ENCODE peak calls at places on chromosomes 2 and 18, in ten cellular contexts. R is esophagus squamous epithelium, F is body of pancreas, I is gastrocnemius medialis, V is heart left ventricle, T is A549, L is stomach, H is right lobe of liver, M is tibial nerve, D is lower leg skin. A is an unnamed sample.

GRCh38 chr2:97965146-97965545 is 30.6 kb downstream of the TMEM131 start:
- DNase-seq in R (no peak), F (no peak), I (no peak), V (no peak), T (no peak), L (no peak), H (no peak), M (no peak), D (no peak), A (no peak)

GRCh38 chr2:214139630-214140284 is 271.1 kb upstream of the VWC2L start:
- DNase-seq in R (no peak), F (no peak), I (no peak), V (no peak), T (no peak), L (no peak), H (no peak), M (no peak), D (no peak), A (no peak)

GRCh38 chr2:186716899-186717811 is 23.3 kb downstream of the FAM171B start:
- DNase-seq in R (no peak), F (no peak), I (no peak), V (no peak), T (no peak), L (no peak), H (no peak), M (no peak), D (no peak), A (no peak)

GRCh38 chr2:17813742-17814458 is 2.4 kb upstream of the MSGN1 start:
- DNase-seq in R (no peak), F (no peak), I (peak), V (peak), T (no peak), L (no peak), H (no peak), M (peak), D (no peak), A (no peak)

GRCh38 chr2:216850665-216851327 is 9.1 kb downstream of the TNP1 start:
- DNase-seq in R (no peak), F (no peak), I (no peak), V (no peak), T (no peak), L (no peak), H (no peak), M (no peak), D (no peak), A (no peak)

GRCh38 chr2:45289018-45289417 is 279.8 kb upstream of the SIX2 start:
- DNase-seq in R (no peak), F (no peak), I (no peak), V (no peak), T (no peak), L (no peak), H (no peak), M (no peak), D (no peak), A (no peak)

GRCh38 chr2:118013221-118013723 is 598 bp downstream of the CCDC93 start:
- DNase-seq in R (no peak), F (peak), I (peak), V (peak), T (no peak), L (peak), H (peak), M (no peak), D (peak), A (peak)

GRCh38 chr2:101961287-101962242 is 30.2 kb upstream of the IL1R2 start:
- DNase-seq in R (peak), F (peak), I (peak), V (peak), T (no peak), L (peak), H (peak), M (peak), D (peak), A (peak)

GRCh38 chr2:237558918-237559645 is 7.3 kb upstream of the PRLH start:
- DNase-seq in R (no peak), F (no peak), I (peak), V (no peak), T (peak), L (peak), H (peak), M (peak), D (peak), A (peak)

GRCh38 chr2:182761903-182762302 is 45.8 kb downstream of the DNAJC10 start:
- DNase-seq in R (no peak), F (no peak), I (no peak), V (no peak), T (no peak), L (no peak), H (no peak), M (peak), D (no peak), A (peak)

GRCh38 chr18:60446821-60447220 is 74.2 kb upstream of the MC4R start:
- DNase-seq in R (no peak), F (no peak), I (no peak), V (no peak), T (no peak), L (no peak), H (no peak), M (no peak), D (no peak), A (no peak)

GRCh38 chr2:218129756-218130155 is 3.9 kb downstream of the CXCR2 start:
- DNase-seq in R (no peak), F (no peak), I (no peak), V (no peak), T (no peak), L (no peak), H (no peak), M (no peak), D (no peak), A (no peak)

GRCh38 chr2:155846249-155846648 is 486.3 kb downstream of the NR4A2 start:
- DNase-seq in R (no peak), F (no peak), I (no peak), V (no peak), T (no peak), L (no peak), H (no peak), M (no peak), D (no peak), A (no peak)

GRCh38 chr2:160632576-160632975 is 139.0 kb upstream of the RBMS1 start:
- DNase-seq in R (no peak), F (no peak), I (no peak), V (no peak), T (no peak), L (no peak), H (no peak), M (no peak), D (no peak), A (no peak)

GRCh38 chr2:199019898-199020507 is 437.7 kb downstream of the SATB2 start:
- DNase-seq in R (no peak), F (no peak), I (no peak), V (no peak), T (peak), L (no peak), H (no peak), M (peak), D (no peak), A (no peak)

GRCh38 chr18:62018034-62018760 is 125.4 kb upstream of the RNF152 start:
- DNase-seq in R (no peak), F (no peak), I (no peak), V (peak), T (no peak), L (no peak), H (no peak), M (peak), D (peak), A (peak)

GRCh38 chr2:45743531-45744391 is 92.3 kb downstream of the PRKCE start:
- DNase-seq in R (no peak), F (no peak), I (peak), V (peak), T (no peak), L (no peak), H (no peak), M (peak), D (peak), A (peak)

GRCh38 chr18:43278401-43278800 is 1.1 kb upstream of the SYT4 start:
- DNase-seq in R (no peak), F (no peak), I (no peak), V (no peak), T (no peak), L (no peak), H (no peak), M (no peak), D (no peak), A (no peak)

GRCh38 chr18:43277164-43277600 is at the start of gene SYT4:
- DNase-seq in R (no peak), F (peak), I (no peak), V (peak), T (peak), L (peak), H (peak), M (peak), D (peak), A (no peak)

GRCh38 chr18:43276471-43276870 is 819 bp downstream of the SYT4 start:
- DNase-seq in R (no peak), F (no peak), I (no peak), V (no peak), T (no peak), L (no peak), H (no peak), M (no peak), D (no peak), A (no peak)

GRCh38 chr18:43283299-43283698 is 6.0 kb upstream of the SYT4 start:
- DNase-seq in R (no peak), F (no peak), I (no peak), V (no peak), T (no peak), L (no peak), H (no peak), M (no peak), D (no peak), A (no peak)

GRCh38 chr18:43279015-43279758 is 1.9 kb upstream of the SYT4 start:
- DNase-seq in R (no peak), F (no peak), I (no peak), V (no peak), T (peak), L (no peak), H (no peak), M (no peak), D (no peak), A (no peak)
- TF ChIP-seq CTCF in R (no peak), F (no peak), I (no peak), V (no peak), T (no peak), L (no peak), H (no peak), M (no peak), D (no peak), A (no peak)

DNA sequence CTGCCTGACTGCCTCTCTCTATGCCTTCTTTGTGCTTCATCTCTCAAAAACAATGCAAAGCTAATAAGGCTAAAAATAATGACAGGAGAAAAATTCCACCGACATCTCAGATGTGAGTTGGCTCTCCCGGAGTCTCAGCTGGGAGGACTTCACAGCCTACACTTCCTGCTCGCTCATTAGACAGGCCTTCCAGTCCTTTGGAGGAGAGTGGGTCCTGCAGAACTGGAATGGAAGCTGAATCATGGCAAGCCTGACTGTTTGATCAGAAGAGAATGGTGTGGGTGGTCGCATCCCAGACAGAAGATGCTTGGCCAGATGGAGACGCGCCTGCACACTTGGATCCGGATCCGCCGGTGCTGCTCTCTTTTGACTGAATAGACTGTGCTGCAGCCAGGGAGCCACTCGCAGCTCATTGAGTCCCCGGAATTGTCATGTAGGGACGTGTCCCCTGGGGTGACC is 49.7 kb downstream of the TRIB2 start:
- DNase-seq in R (no peak), F (no peak), I (no peak), V (peak), T (no peak), L (no peak), H (no peak), M (no peak), D (no peak), A (no peak)
- TF ChIP-seq POLR2A in R (no peak), F (no peak), I (no peak), V (no peak), T (no peak), L (no peak), H (no peak), M (no peak), D (no peak), A (no peak)

GRCh38 chr2:106859498-106859897 is 26.5 kb downstream of the ST6GAL2 start:
- DNase-seq in R (no peak), F (no peak), I (no peak), V (no peak), T (no peak), L (no peak), H (no peak), M (no peak), D (peak), A (no peak)
- TF ChIP-seq CTCF in R (no peak), F (no peak), I (no peak), V (no peak), T (no peak), L (no peak), H (no peak), M (no peak), D (no peak), A (no peak)

DNA sequence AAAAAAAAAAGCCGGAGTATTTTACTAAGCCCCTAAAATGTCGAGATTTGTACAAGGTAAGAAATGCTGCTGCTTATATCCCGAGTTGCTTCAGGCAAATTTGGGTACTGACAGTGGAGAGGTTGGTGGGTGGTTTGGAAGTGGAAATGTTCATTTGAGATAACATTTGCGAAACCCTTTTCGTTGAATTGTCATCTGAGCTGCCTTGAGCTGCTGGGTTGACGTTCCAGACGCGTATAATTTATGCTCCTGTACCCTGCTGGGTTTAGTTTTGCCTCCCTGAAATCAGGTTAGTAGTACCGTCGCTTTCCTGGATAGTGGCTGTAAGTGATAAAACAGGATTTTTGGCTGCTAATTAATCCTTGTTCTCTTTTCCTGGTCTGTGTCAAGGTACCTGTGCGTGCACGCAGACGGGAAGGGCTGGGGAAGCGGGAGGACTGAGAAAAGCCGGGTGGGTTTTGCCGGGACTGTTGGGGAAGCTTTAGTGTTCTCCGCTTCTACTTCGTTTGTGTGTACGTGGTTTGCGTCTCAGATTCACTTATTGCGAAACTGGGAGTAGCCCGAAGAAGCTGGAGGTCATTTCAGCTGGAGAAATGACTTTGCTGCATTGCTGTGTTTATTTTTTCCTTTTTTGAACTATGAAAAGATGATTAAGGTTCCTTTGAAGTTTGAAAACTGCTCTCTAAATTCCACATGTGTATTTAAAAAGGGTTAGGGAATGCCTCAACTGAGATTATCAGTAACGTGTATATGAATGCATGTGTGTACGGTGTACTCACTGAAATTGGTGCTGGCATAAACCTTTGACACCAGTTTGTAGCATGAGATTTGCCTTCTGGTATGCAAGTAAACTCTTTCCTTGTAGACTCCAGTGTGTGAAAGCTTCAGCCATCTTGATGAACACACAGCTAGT is 709 bp downstream of the UGP2 start:
- DNase-seq in R (no peak), F (peak), I (peak), V (no peak), T (peak), L (peak), H (no peak), M (peak), D (no peak), A (peak)
- TF ChIP-seq POLR2A in R (no peak), F (no peak), I (peak), V (peak), T (no peak), L (no peak), H (peak), M (peak), D (no peak), A (peak)

A was measured in sigmoid colon.